ENCODE peak calls at places on chromosomes 6 and 20, in four cellular contexts. F is K562, P is HCT116, U is HepG2. V is an unnamed sample.

GRCh38 chr6:107390685-107391084 is 68.7 kb downstream of the PDSS2 start:
- DNase-seq in U (no peak), F (no peak), P (no peak), V (no peak)

GRCh38 chr20:11776687-11777086 is 141.0 kb upstream of the BTBD3 start:
- DNase-seq in P (no peak), U (no peak), F (no peak), V (no peak)

GRCh38 chr6:33297956-33298772 is 578 bp downstream of the RGL2 start:
- DNase-seq in F (peak; percentile 86), P (peak; percentile 80), U (peak; percentile 80), V (no peak)

GRCh38 chr6:11976489-11976888 is 35.6 kb upstream of the HIVEP1 start:
- DNase-seq in F (no peak), P (no peak), U (no peak), V (no peak)

GRCh38 chr20:8876381-8876780 is 192.5 kb upstream of the PLCB4 start:
- DNase-seq in P (no peak), F (no peak), U (no peak), V (no peak)

GRCh38 chr6:33958208-33958862 is 154.5 kb upstream of the MLN start:
- DNase-seq in P (no peak), F (peak; percentile 48), U (peak; percentile 13), V (no peak)

GRCh38 chr20:45985573-45985972 is 13.6 kb upstream of the ZNF335 start:
- DNase-seq in F (no peak), U (peak; percentile 33), P (no peak), V (no peak)

GRCh38 chr20:32681175-32682084 is 7.7 kb upstream of the C20orf203 start:
- DNase-seq in P (no peak), F (peak; percentile 84), U (no peak), V (no peak)

GRCh38 chr20:11754451-11754850 is 163.2 kb upstream of the BTBD3 start:
- DNase-seq in F (no peak), P (no peak), U (no peak), V (no peak)

GRCh38 chr6:132750455-132751248 is 7.1 kb downstream of the VNN2 start:
- DNase-seq in P (no peak), U (no peak), F (no peak), V (no peak)

GRCh38 chr6:3194535-3195376 is 32.7 kb downstream of the TUBB2B start:
- DNase-seq in U (no peak), F (no peak), P (no peak), V (no peak)

GRCh38 chr6:35470663-35471120 is 2.5 kb downstream of the RPL10A start:
- DNase-seq in U (no peak), P (no peak), F (no peak), V (no peak)

GRCh38 chr20:23095504-23095903 is 9.4 kb upstream of the CD93 start:
- DNase-seq in P (no peak), U (no peak), F (no peak), V (no peak)

GRCh38 chr6:44667668-44668390 is 280.3 kb downstream of the CDC5L start:
- DNase-seq in P (peak; percentile 29), F (peak; percentile 52), U (peak; percentile 39), V (peak; percentile 47)

GRCh38 chr20:35730583-35731468 is 11.2 kb downstream of the RBM39 start:
- DNase-seq in U (no peak), F (no peak), P (no peak), V (no peak)

GRCh38 chr6:144151010-144151727 is 852 bp downstream of the STX11 start:
- DNase-seq in P (no peak), U (no peak), F (no peak), V (peak; percentile 17)

GRCh38 chr6:119313937-119314893 is 35.3 kb downstream of the MAN1A1 start:
- DNase-seq in U (no peak), P (no peak), F (no peak), V (no peak)
- TF ChIP-seq TCF7L2 in U (no peak), P (no peak), F (no peak), V (no peak)

DNA sequence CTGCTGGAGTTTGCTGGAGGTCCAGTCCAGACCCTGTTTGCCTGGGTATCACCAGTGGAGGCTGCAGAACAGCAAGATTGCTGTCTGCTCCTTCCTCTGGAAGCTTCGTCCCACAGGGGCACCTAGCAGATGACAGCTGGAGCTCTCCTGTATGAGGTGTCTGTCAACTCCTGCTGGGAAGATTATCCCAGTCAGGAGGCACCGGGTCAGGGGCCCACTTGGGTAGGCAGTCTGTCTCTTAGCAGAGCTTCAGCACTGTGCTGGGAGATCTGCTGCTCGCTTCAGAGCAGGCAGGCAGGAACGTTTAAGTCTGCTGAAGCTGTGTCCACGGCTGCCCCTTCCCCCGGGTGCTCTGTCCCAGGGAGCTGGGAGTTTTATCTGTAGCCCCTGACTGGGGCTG is 96.8 kb upstream of the SLC35F1 start:
- DNase-seq in F (no peak), P (no peak), U (no peak), V (no peak)
- TF ChIP-seq TCF7L2 in F (no peak), P (no peak), U (no peak), V (no peak)

GRCh38 chr6:98212468-98212867 is 621.9 kb upstream of the POU3F2 start:
- DNase-seq in F (no peak), P (no peak), U (no peak), V (no peak)

GRCh38 chr6:98215531-98215930 is 618.8 kb upstream of the POU3F2 start:
- DNase-seq in F (no peak), P (no peak), U (no peak), V (no peak)
- TF ChIP-seq TCF7L2 in F (no peak), P (no peak), U (no peak), V (no peak)

GRCh38 chr20:63381781-63382431 is 20.8 kb upstream of the CHRNA4 start:
- DNase-seq in P (no peak), U (no peak), F (peak; percentile 78), V (peak; percentile 5)
- TF ChIP-seq TCF7L2 in P (no peak), U (no peak), F (no peak), V (no peak)

DNA sequence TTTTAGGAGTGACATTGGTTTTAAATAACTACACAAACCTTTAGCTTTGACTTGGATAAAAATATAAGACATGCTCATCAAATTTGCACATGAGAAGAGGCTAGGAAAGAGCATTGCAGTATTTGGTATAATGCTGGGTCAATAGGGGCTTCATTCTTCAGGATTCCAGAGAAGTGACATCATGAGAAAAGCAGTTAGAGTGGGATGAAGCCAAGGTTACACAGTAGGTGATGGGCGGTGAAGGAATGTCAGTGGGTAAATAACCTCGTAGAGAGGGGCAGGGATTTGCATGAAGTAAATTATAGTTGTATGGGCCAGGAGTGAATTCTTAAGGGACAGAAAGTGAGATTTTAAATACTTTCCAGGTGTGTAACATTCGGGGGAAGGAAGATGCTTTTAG is 216.2 kb downstream of the RFPL4B start:
- DNase-seq in F (no peak), P (no peak), U (peak; percentile 47), V (no peak)
- TF ChIP-seq TCF7L2 in F (no peak), P (no peak), U (no peak), V (no peak)

V was measured in Panc1.